ENCODE peak calls at places on chromosome 21, in eight cellular contexts. K is hypothalamus, N is activated T-cell treated with anti-CD3 and anti-CD28 coated beads for 1 hour, D is GM12891, V is NT2/D1, A is AG04450, X is BE2C, Y is Calu3. P is an unnamed sample.

GRCh38 chr21:44424608-44425306 is 30.6 kb upstream of the LRRC3 start:
- DNase-seq in Y (no peak), X (no peak), V (no peak), A (no peak), D (no peak), N (no peak), K (no peak), P (peak)

GRCh38 chr21:17866590-17866989 is 47.4 kb upstream of the C21orf91 start:
- DNase-seq in V (no peak), A (no peak), D (no peak), X (no peak), Y (no peak), K (no peak), N (no peak), P (no peak)

GRCh38 chr21:24428539-24429186 is 1178.6 kb downstream of the MRPL39 start:
- DNase-seq in D (no peak), Y (no peak), N (no peak), V (no peak), X (no peak), K (no peak), A (no peak), P (no peak)

GRCh38 chr21:31894441-31894840 is 21.6 kb downstream of the HUNK start:
- DNase-seq in D (no peak), X (peak), V (no peak), A (no peak), K (no peak), N (no peak), Y (no peak), P (no peak)

GRCh38 chr21:44854664-44855446 is 18.6 kb downstream of the PTTG1IP start:
- DNase-seq in Y (no peak), X (no peak), K (no peak), N (no peak), D (no peak), V (no peak), A (no peak), P (no peak)

GRCh38 chr21:45262616-45263015 is 25.1 kb downstream of the POFUT2 start:
- DNase-seq in Y (no peak), A (no peak), V (no peak), K (no peak), N (no peak), X (no peak), D (no peak), P (peak)

GRCh38 chr21:25999935-26000582 is 170.5 kb downstream of the APP start:
- DNase-seq in A (no peak), X (no peak), Y (no peak), V (no peak), N (peak), D (no peak), K (no peak), P (no peak)

GRCh38 chr21:31293986-31294385 is 50.1 kb downstream of the TIAM1 start:
- DNase-seq in V (peak), X (no peak), A (peak), Y (peak), D (no peak), N (no peak), K (no peak), P (no peak)

GRCh38 chr21:21084179-21084578 is 86.0 kb downstream of the NCAM2 start:
- DNase-seq in N (no peak), A (no peak), X (no peak), K (no peak), D (no peak), Y (no peak), V (no peak), P (no peak)

GRCh38 chr21:43267391-43268085 is 98.7 kb downstream of the CRYAA start:
- DNase-seq in A (no peak), Y (no peak), K (no peak), V (no peak), N (no peak), D (no peak), X (peak), P (no peak)

GRCh38 chr21:32813265-32813903 is 41.8 kb upstream of the PAXBP1 start:
- DNase-seq in N (no peak), A (no peak), Y (no peak), X (no peak), K (no peak), V (no peak), D (no peak), P (no peak)

GRCh38 chr21:37862536-37862935 is 53.7 kb downstream of the KCNJ6 start:
- DNase-seq in N (no peak), V (no peak), K (no peak), Y (peak), X (no peak), A (no peak), D (peak), P (peak)

P was measured in WERI-Rb-1.